ENCODE peak calls at places on chromosomes 16 and 17, in five cellular contexts. K, W, J, O and H are unnamed samples. For H3K27me3, the result is how much of the 10 kb centered on the place peaks cover.

GRCh38 chr17:64403881-64404460 is 13.3 kb upstream of the PECAM1 start:
- DNase-seq in K (no peak), J (no peak), W (no peak), O (no peak), H (no peak)

GRCh38 chr17:76446449-76447231 is 6.3 kb downstream of the UBE2O start:
- DNase-seq in K (no peak), W (no peak), J (peak), O (no peak), H (no peak)

GRCh38 chr17:44793885-44794698 is 35.3 kb downstream of the ADAM11 start:
- DNase-seq in W (no peak), K (no peak), O (no peak), J (no peak), H (no peak)

GRCh38 chr16:22813223-22813945 is 578 bp upstream of the HS3ST2 start:
- DNase-seq in K (peak), J (no peak), W (no peak), O (no peak), H (peak)

GRCh38 chr17:77692571-77693161 is 265.8 kb upstream of the TNRC6C start:
- DNase-seq in O (no peak), W (peak), K (no peak), J (no peak), H (no peak)

GRCh38 chr17:35731239-35731931 is at the start of gene RASL10B:
- DNase-seq in J (no peak), O (no peak), W (peak), K (peak), H (peak)

GRCh38 chr16:55330726-55331647 is 7.0 kb downstream of the IRX6 start:
- DNase-seq in W (no peak), O (no peak), K (no peak), J (no peak), H (no peak)

GRCh38 chr16:17803625-17804410 is 333.1 kb upstream of the XYLT1 start:
- DNase-seq in W (no peak), O (no peak), K (no peak), J (no peak), H (no peak)

GRCh38 chr16:89599451-89599858 is 14.0 kb upstream of the DPEP1 start:
- DNase-seq in W (no peak), O (no peak), K (peak), J (peak), H (no peak)

GRCh38 chr16:49588729-49589384 is 215.3 kb downstream of the C16orf78 start:
- DNase-seq in O (no peak), W (no peak), J (no peak), K (no peak), H (no peak)

GRCh38 chr17:32859857-32860525 is 16.9 kb downstream of the MYO1D start:
- DNase-seq in W (no peak), J (no peak), O (no peak), K (no peak), H (no peak)

GRCh38 chr17:51147641-51148040 is 5.7 kb upstream of the NME1 start:
- DNase-seq in J (no peak), K (no peak), W (no peak), O (no peak), H (no peak)

GRCh38 chr17:27430383-27430840 is 25.8 kb upstream of the KSR1 start:
- DNase-seq in K (no peak), J (no peak), W (no peak), O (no peak), H (no peak)

GRCh38 chr16:65101009-65101408 is 20.9 kb downstream of the CDH11 start:
- DNase-seq in J (no peak), W (no peak), O (no peak), K (no peak), H (no peak)

GRCh38 chr17:55816532-55817272 is 65.9 kb downstream of the PCTP start:
- DNase-seq in W (no peak), K (no peak), O (no peak), J (no peak), H (no peak)

GRCh38 chr17:83076930-83077329 is 2.5 kb upstream of the METRNL start:
- DNase-seq in K (no peak), O (no peak), J (no peak), W (no peak), H (no peak)
- H3K27me3 ChIP-seq in K (under half), O (under half), J (under half), W (under half), H (under half)

GRCh38 chr16:36336-36984 is 16.9 kb downstream of the POLR3K start:
- DNase-seq in W (no peak), O (no peak), J (no peak), K (no peak), H (no peak)

GRCh38 chr16:41439-42068 is 11.9 kb downstream of the POLR3K start:
- DNase-seq in W (no peak), J (no peak), K (no peak), O (no peak), H (no peak)

GRCh38 chr16:42069-42457 is 11.3 kb downstream of the POLR3K start:
- DNase-seq in J (no peak), O (no peak), W (no peak), K (no peak), H (no peak)

GRCh38 chr16:37511-37910 is 15.9 kb downstream of the POLR3K start:
- DNase-seq in W (no peak), O (no peak), J (no peak), K (no peak), H (no peak)

GRCh38 chr16:38941-39892 is 14.2 kb downstream of the POLR3K start:
- DNase-seq in W (peak), J (no peak), O (no peak), K (peak), H (no peak)
- TF ChIP-seq POLR2A in W (no peak), J (no peak), O (no peak), K (peak), H (no peak)

GRCh38 chr16:68376590-68376989 is 65.8 kb downstream of the PRMT7 start:
- DNase-seq in W (no peak), K (no peak), O (no peak), J (no peak), H (no peak)
- H3K27me3 ChIP-seq in W (under half), K (under half), O (under half), J (under half), H (under half)

GRCh38 chr17:18257747-18258355 is 687 bp downstream of the FLII start:
- DNase-seq in K (peak), W (peak), O (peak), J (no peak), H (peak)
- TF ChIP-seq POLR2A in K (peak), W (no peak), O (no peak), J (no peak), H (peak)

DNA sequence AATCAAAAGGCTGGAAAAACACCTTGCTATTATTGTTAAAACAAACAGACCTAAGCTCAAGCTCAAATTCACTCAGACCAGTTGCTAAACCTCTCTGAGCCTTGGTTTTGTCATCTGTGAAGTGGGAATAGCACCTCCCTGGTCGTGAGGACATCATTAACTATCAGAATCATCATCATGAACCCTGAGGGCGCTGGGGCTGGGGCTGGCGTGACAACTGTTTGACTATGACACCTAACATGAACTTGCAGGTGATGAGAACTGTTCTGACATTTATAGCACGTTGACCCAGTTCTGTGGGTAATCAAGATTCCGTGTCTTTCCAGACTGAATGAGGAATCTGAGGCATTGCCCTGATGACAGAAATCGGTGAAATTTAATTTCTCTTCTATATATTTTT is 71.3 kb upstream of the CDH5 start:
- DNase-seq in J (no peak), K (no peak), O (no peak), W (no peak), H (no peak)
- H3K27me3 ChIP-seq in J (half or more), K (under half), O (under half), W (under half), H (under half)

GRCh38 chr16:67209565-67209964 is 10.6 kb downstream of the ELMO3 start:
- DNase-seq in J (no peak), O (no peak), K (no peak), W (no peak), H (no peak)

GRCh38 chr16:67206838-67207115 is 7.8 kb downstream of the ELMO3 start:
- DNase-seq in O (no peak), W (no peak), J (no peak), K (no peak), H (no peak)

GRCh38 chr16:67207116-67207856 is 8.4 kb downstream of the ELMO3 start:
- DNase-seq in K (no peak), O (no peak), W (no peak), J (no peak), H (no peak)

GRCh38 chr16:67208525-67208896 is 9.6 kb downstream of the ELMO3 start:
- DNase-seq in J (no peak), K (no peak), O (no peak), W (no peak), H (no peak)

DNA sequence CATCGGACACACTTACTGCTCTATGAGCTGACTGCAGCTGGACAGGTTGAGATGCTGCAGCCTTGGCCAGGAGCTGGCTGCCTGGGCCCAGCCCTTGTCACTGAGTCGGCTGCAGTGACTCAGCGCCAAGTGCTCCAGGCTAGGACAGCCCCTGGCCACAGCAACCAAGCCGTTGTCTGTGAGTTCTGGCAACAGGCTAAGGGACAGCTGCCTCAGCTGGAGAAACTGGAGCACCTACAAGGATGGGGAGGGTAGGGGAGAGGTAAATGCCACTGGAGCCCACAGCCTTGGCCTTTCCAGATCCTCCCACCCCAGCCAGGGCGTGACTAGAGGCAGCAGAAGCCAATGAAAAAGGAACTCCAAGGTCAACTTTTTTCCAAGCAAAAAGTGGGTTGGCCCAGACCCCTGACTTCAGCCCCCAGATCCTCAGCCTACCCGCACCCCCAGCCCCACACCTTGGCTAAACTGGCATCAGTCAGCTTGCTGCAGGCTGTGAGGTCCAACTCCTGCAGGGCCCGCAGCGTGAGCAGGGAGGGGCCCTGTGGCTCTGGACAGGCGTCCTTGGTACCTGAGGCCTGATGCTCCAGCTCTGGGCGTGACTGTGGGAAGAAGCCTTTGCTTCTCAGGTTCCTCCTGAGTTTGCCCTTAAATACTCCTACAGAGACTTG is 9.1 kb downstream of the ELMO3 start:
- DNase-seq in O (no peak), K (no peak), W (no peak), J (no peak), H (no peak)
- TF ChIP-seq POLR2A in O (no peak), K (no peak), W (no peak), J (no peak), H (no peak)

GRCh38 chr16:51150159-51150893 is 744 bp downstream of the SALL1 start:
- DNase-seq in K (no peak), O (no peak), J (no peak), W (no peak), H (no peak)
- H3K27me3 ChIP-seq in K (half or more), O (half or more), J (under half), W (under half), H (under half)